ENCODE peak calls at places on chromosomes 11 and 22, in four cellular contexts. O, Y, P and Q are unnamed samples.

GRCh38 chr22:43533131-43533530 is 121.3 kb downstream of the MPPED1 start:
- DNase-seq in P (no peak), O (no peak), Y (no peak), Q (no peak)

GRCh38 chr11:120601566-120601965 is 90.0 kb downstream of the GRIK4 start:
- DNase-seq in P (no peak), O (no peak), Y (peak), Q (no peak)

GRCh38 chr11:34379081-34379480 is 21.3 kb upstream of the ABTB2 start:
- DNase-seq in P (no peak), Y (no peak), O (no peak), Q (no peak)

GRCh38 chr11:11661356-11662040 is 39.7 kb upstream of the GALNT18 start:
- DNase-seq in O (no peak), P (no peak), Y (no peak), Q (no peak)

GRCh38 chr22:26438006-26438405 is 8.9 kb downstream of the ASPHD2 start:
- DNase-seq in Y (no peak), P (no peak), O (no peak), Q (no peak)

GRCh38 chr11:6813651-6814050 is 14.2 kb upstream of the OR6A2 start:
- DNase-seq in O (no peak), P (no peak), Y (no peak), Q (no peak)

GRCh38 chr11:102600666-102601065 is 24.5 kb downstream of the MMP20 start:
- DNase-seq in O (no peak), Y (no peak), P (no peak), Q (no peak)

GRCh38 chr11:102989379-102990047 is 34.0 kb upstream of the MMP13 start:
- DNase-seq in O (no peak), P (no peak), Y (peak), Q (no peak)

GRCh38 chr22:42217752-42218280 is 52.6 kb downstream of the TCF20 start:
- DNase-seq in P (no peak), Y (no peak), O (no peak), Q (no peak)

GRCh38 chr11:2151500-2152257 is 9.3 kb downstream of the INS start:
- DNase-seq in O (peak), P (peak), Y (peak), Q (peak)